ENCODE peak calls at places on chromosomes 12 and 14, in six cellular contexts. N, Z, X, R, D and S are unnamed samples.

GRCh38 chr12:57755454-57756372 is 810 bp downstream of the MARCHF9 start:
- DNase-seq in N (peak), Z (no peak), X (no peak), R (no peak), D (no peak), S (no peak)

GRCh38 chr12:40655451-40655850 is 36.8 kb upstream of the CNTN1 start:
- DNase-seq in N (no peak), Z (no peak), X (no peak), R (no peak), D (no peak), S (no peak)

GRCh38 chr14:99821519-99822165 is 28.4 kb downstream of the EML1 start:
- DNase-seq in N (no peak), Z (peak), X (no peak), R (no peak), D (peak), S (peak)

GRCh38 chr14:99654235-99655000 is 9.5 kb downstream of the HHIPL1 start:
- DNase-seq in N (no peak), Z (peak), X (peak), R (no peak), D (peak), S (no peak)

GRCh38 chr14:100150932-100151587 is 8.4 kb downstream of the DEGS2 start:
- DNase-seq in N (no peak), Z (no peak), X (no peak), R (no peak), D (no peak), S (no peak)

GRCh38 chr12:70290126-70290525 is 46.9 kb downstream of the CNOT2 start:
- DNase-seq in N (no peak), Z (no peak), X (no peak), R (no peak), D (no peak), S (no peak)

GRCh38 chr14:23164949-23165348 is 18.5 kb downstream of the SLC7A8 start:
- DNase-seq in N (no peak), Z (no peak), X (no peak), R (no peak), D (no peak), S (no peak)

GRCh38 chr12:132403636-132404434 is 74.4 kb upstream of the GALNT9 start:
- DNase-seq in N (no peak), Z (no peak), X (no peak), R (no peak), D (no peak), S (no peak)

GRCh38 chr12:57099062-57099714 is 10.3 kb downstream of the NAB2 start:
- DNase-seq in N (no peak), Z (no peak), X (no peak), R (no peak), D (no peak), S (no peak)

GRCh38 chr14:103879118-103879569 is 31.8 kb upstream of the PPP1R13B start:
- DNase-seq in N (no peak), Z (no peak), X (no peak), R (no peak), D (no peak), S (no peak)

GRCh38 chr14:68395585-68395984 is 397.3 kb downstream of the ZFP36L1 start:
- DNase-seq in N (no peak), Z (peak), X (no peak), R (no peak), D (peak), S (no peak)

GRCh38 chr12:108119126-108119973 is 9.7 kb upstream of the WSCD2 start:
- DNase-seq in N (no peak), Z (no peak), X (no peak), R (no peak), D (no peak), S (no peak)

GRCh38 chr12:121926874-121927706 is 8.7 kb downstream of the CFAP251 start:
- DNase-seq in N (no peak), Z (no peak), X (no peak), R (no peak), D (no peak), S (no peak)

GRCh38 chr12:78229491-78230209 is 399.0 kb downstream of the NAV3 start:
- DNase-seq in N (peak), Z (peak), X (peak), R (peak), D (peak), S (peak)

GRCh38 chr12:15599266-15600037 is 189.7 kb downstream of the EPS8 start:
- DNase-seq in N (no peak), Z (peak), X (no peak), R (no peak), D (no peak), S (no peak)

GRCh38 chr14:90532826-90533525 is 136.1 kb downstream of the CALM1 start:
- DNase-seq in N (no peak), Z (no peak), X (no peak), R (no peak), D (no peak), S (no peak)

GRCh38 chr12:111585619-111586135 is 13.4 kb downstream of the ATXN2 start:
- DNase-seq in N (no peak), Z (no peak), X (no peak), R (no peak), D (no peak), S (no peak)

GRCh38 chr12:115833704-115834103 is 443.8 kb downstream of the MED13L start:
- DNase-seq in N (no peak), Z (no peak), X (no peak), R (no peak), D (no peak), S (no peak)

GRCh38 chr14:68284333-68284732 is 464.8 kb downstream of the RAD51B start:
- DNase-seq in N (no peak), Z (no peak), X (no peak), R (no peak), D (no peak), S (no peak)

GRCh38 chr12:131775904-131776889 is 52.0 kb upstream of the MMP17 start:
- DNase-seq in N (no peak), Z (no peak), X (no peak), R (no peak), D (no peak), S (no peak)

GRCh38 chr12:51008329-51008728 is 17.9 kb downstream of the SLC11A2 start:
- DNase-seq in N (no peak), Z (no peak), X (no peak), R (no peak), D (no peak), S (no peak)

GRCh38 chr12:65524666-65525065 is 246.2 kb downstream of the MSRB3 start:
- DNase-seq in N (no peak), Z (peak), X (no peak), R (no peak), D (peak), S (no peak)

GRCh38 chr12:92363295-92364146 is 217.9 kb upstream of the BTG1 start:
- DNase-seq in N (no peak), Z (peak), X (no peak), R (no peak), D (peak), S (no peak)

GRCh38 chr14:64688801-64689200 is 15.4 kb upstream of the PLEKHG3 start:
- DNase-seq in N (no peak), Z (no peak), X (no peak), R (no peak), D (no peak), S (no peak)

GRCh38 chr12:120117961-120118709 is 1.6 kb upstream of the RAB35 start:
- DNase-seq in N (no peak), Z (peak), X (no peak), R (no peak), D (peak), S (peak)

DNA sequence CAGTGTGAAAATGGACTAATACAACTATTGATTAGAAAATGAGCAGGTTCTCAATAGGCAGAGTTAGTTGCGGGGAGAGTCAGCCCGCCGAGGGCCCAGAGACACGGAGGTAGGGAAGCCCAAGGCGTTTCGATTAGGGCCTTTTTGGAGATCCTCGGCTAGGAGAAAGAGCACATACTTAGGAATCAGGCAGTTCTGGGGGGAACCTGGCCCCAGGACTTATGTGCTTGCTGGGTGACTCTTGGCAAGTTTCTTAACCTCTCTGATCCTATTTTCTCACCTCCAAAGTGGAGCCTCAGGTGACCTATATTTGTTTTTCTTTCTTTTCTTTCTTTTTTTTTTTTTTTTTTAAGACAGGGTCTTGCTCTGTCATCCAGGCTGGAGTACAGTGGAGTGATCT is 65.9 kb downstream of the MVK start:
- DNase-seq in N (no peak), Z (no peak), X (no peak), R (no peak), D (no peak), S (no peak)
- H4K91ac ChIP-seq in N (no peak), Z (no peak), X (no peak), R (no peak), D (no peak), S (no peak)

GRCh38 chr14:72236629-72237028 is 304.4 kb downstream of the RGS6 start:
- DNase-seq in N (no peak), Z (no peak), X (no peak), R (no peak), D (no peak), S (no peak)
- H2AK5ac ChIP-seq in N (no peak), Z (no peak), X (no peak), R (no peak), D (no peak), S (no peak)

GRCh38 chr14:21018286-21018685 is 6.6 kb downstream of the NDRG2 start:
- DNase-seq in N (no peak), Z (no peak), X (no peak), R (no peak), D (no peak), S (no peak)

GRCh38 chr14:21020977-21021545 is 3.8 kb downstream of the NDRG2 start:
- DNase-seq in N (no peak), Z (no peak), X (peak), R (no peak), D (no peak), S (no peak)

GRCh38 chr14:21016791-21017190 is 8.1 kb downstream of the NDRG2 start:
- DNase-seq in N (no peak), Z (no peak), X (no peak), R (no peak), D (no peak), S (no peak)

GRCh38 chr14:21017528-21018245 is 7.2 kb downstream of the NDRG2 start:
- DNase-seq in N (no peak), Z (no peak), X (no peak), R (no peak), D (no peak), S (no peak)

DNA sequence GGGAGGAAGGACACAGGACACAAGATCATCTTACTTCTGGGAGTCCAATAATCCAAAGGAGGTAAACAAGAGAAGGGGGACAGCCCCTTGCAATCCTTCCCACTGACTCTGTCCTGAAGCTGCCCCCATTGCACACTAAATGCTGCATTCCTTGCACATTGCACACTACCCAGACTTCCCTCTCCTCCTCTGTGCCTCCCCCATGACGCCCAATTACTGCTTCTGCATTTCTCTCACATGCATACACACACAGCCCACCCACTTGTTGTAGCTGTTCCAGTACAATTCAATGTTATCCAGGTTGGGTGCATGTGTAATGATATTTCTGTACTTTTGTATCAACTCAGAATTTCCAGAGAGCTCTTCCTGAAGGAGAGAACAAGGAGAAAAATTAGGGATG is 5.5 kb downstream of the NDRG2 start:
- DNase-seq in N (no peak), Z (peak), X (no peak), R (no peak), D (no peak), S (no peak)
- H4K91ac ChIP-seq in N (no peak), Z (no peak), X (no peak), R (no peak), D (no peak), S (no peak)

GRCh38 chr14:95664546-95664945 is 21.7 kb upstream of the TCL1B start:
- DNase-seq in N (no peak), Z (no peak), X (no peak), R (no peak), D (no peak), S (no peak)

GRCh38 chr14:95667251-95667693 is 19.0 kb upstream of the TCL1B start:
- DNase-seq in N (no peak), Z (no peak), X (no peak), R (no peak), D (no peak), S (no peak)

GRCh38 chr14:95668235-95668772 is 17.9 kb upstream of the TCL1B start:
- DNase-seq in N (no peak), Z (no peak), X (no peak), R (no peak), D (no peak), S (no peak)

GRCh38 chr14:95664046-95664445 is 22.2 kb upstream of the TCL1B start:
- DNase-seq in N (no peak), Z (no peak), X (no peak), R (no peak), D (no peak), S (no peak)

DNA sequence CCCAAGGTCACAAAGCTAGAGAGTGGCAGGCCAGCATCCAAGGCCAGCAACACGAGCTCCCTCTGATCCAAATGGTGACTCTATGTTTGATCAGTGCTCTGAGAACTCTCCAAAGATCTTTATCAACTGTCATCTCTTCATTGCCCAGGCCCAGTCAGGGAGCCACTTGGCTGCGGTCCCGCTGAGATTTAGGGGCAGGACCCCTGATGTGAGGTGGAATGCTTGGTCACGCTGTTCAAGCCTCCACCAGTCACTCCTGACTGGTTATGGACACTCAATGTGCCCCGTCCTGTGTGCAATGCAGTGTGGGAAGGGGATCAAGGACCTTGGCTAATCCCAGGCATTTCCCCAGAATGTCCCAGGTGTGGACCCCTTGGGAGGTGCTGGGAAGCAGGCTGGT is 19.8 kb upstream of the TCL1B start:
- DNase-seq in N (no peak), Z (no peak), X (no peak), R (no peak), D (no peak), S (no peak)
- H2AK5ac ChIP-seq in N (no peak), Z (no peak), X (no peak), R (peak), D (no peak), S (no peak)

DNA sequence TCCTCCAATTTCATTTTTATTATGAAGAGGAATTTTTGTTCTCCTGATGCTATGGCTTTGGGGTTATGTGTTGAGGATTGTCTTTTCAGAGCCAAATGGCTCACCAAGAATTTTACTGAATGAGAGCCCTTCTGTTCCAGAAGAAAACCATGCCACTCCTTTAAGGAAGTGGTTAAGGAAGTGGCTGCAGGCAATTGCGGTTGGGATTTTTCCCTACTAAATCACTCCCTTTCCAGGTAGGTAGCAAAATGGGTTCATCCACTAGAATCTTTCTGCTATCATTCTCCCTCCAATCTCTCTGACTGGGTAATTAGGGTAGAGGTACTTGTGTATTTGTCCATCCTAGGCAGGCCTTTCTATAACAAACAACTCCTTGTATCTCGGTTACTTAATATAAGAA is 163.1 kb downstream of the TTC8 start:
- DNase-seq in N (no peak), Z (no peak), X (no peak), R (no peak), D (no peak), S (no peak)
- H4K91ac ChIP-seq in N (no peak), Z (no peak), X (no peak), R (no peak), D (no peak), S (no peak)

GRCh38 chr12:4025420-4026358 is 152.5 kb upstream of the PARP11 start:
- DNase-seq in N (peak), Z (no peak), X (no peak), R (no peak), D (peak), S (peak)

GRCh38 chr12:4026476-4026875 is 153.3 kb upstream of the PARP11 start:
- DNase-seq in N (no peak), Z (no peak), X (no peak), R (no peak), D (no peak), S (no peak)

GRCh38 chr12:4027412-4027811 is 154.2 kb upstream of the PARP11 start:
- DNase-seq in N (no peak), Z (peak), X (no peak), R (no peak), D (peak), S (no peak)

DNA sequence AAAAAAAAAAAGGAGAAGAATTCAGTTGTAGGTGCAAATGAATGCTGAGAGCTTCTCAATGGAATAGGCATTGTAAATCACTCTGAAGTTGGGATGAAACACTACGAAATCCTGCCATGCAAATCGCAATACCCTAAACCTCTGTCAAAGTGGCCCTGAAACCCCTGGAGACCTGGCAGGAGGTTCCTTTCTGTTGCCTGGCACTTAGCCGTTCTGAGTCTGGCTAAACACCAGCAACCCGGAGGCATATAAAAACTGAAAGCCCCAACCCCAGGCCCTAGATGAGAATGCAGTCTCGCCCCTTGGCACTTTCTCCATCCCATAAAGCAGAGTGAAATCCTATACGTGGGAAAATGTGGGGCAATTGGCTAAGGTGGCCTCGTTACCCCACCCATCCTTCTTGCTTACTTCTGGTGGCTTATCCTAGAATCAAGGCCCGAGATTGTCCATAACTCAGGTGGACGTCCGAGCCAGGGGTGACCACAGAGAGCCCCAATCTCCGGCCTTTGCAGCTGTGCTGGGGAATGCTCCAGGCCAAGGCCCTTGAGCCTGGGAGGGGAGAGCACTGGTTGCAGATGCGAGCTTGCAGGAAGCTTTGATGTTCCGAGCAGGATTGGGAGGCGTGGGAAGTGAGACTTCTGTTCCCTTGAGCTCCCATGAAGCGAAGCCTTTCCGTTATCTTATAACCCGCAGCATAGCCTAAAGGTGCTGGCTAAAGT is 151.7 kb upstream of the PARP11 start:
- DNase-seq in N (peak), Z (no peak), X (no peak), R (no peak), D (no peak), S (peak)
- H2AK5ac ChIP-seq in N (peak), Z (no peak), X (peak), R (no peak), D (peak), S (peak)

DNA sequence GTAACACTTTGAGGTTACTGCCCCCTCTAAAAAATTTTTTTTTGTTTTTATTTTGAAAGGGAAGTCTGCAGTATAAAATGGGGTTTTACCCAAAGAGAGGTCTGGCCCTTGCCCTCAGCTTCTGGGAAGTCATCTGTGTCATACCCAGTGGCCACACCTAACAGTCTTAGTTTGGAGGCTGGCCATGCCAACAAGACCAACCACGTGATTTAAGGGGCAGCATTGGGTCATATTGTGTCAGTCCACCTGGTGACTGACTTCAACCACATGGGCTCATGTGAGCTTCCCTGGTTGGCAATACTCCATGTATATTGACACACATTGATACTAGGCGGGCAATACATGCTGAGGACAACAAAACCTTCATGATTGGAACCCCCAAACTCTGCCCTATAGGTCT is 173.9 kb downstream of the GXYLT1 start:
- DNase-seq in N (no peak), Z (no peak), X (no peak), R (no peak), D (no peak), S (no peak)
- H4K91ac ChIP-seq in N (no peak), Z (no peak), X (no peak), R (no peak), D (no peak), S (no peak)

GRCh38 chr14:61178226-61179060 is 102.7 kb downstream of the TMEM30B start:
- DNase-seq in N (no peak), Z (peak), X (peak), R (no peak), D (peak), S (no peak)
- H2AK5ac ChIP-seq in N (no peak), Z (peak), X (no peak), R (no peak), D (peak), S (no peak)